ENCODE peak calls at places on chromosomes 5 and 9, in eight cellular contexts. O is choroid plexus epithelial cell, E is HFF-Myc, I is MM.1S, T is H1, V is spleen, N is AG09309, Y is prostate gland. S is an unnamed sample.

GRCh38 chr5:123875444-123876264 is 363.7 kb downstream of the CSNK1G3 start:
- DNase-seq in T (no peak), E (no peak), V (no peak), N (no peak), I (no peak), Y (no peak), O (no peak), S (no peak)

GRCh38 chr5:158068964-158069363 is 210.0 kb upstream of the CLINT1 start:
- DNase-seq in I (no peak), O (no peak), Y (no peak), E (no peak), V (no peak), T (no peak), N (no peak), S (no peak)

GRCh38 chr5:95382843-95383242 is 8.3 kb upstream of the FAM81B start:
- DNase-seq in E (no peak), O (no peak), I (no peak), N (no peak), T (no peak), V (no peak), Y (no peak), S (no peak)

GRCh38 chr9:114097613-114098020 is 1.5 kb downstream of the KIF12 start:
- DNase-seq in Y (no peak), O (no peak), N (no peak), V (peak), T (no peak), E (no peak), I (no peak), S (no peak)

GRCh38 chr5:104186100-104186499 is 623.5 kb upstream of the NUDT12 start:
- DNase-seq in E (no peak), I (peak), V (no peak), T (no peak), N (no peak), Y (no peak), O (peak), S (no peak)

GRCh38 chr9:114392749-114393112 is 4.9 kb upstream of the AKNA start:
- DNase-seq in T (no peak), I (no peak), Y (peak), V (no peak), E (no peak), N (no peak), O (no peak), S (no peak)

GRCh38 chr5:148454576-148454975 is 70.8 kb downstream of the FBXO38 start:
- DNase-seq in E (no peak), O (no peak), Y (no peak), I (no peak), V (no peak), N (no peak), T (no peak), S (no peak)

GRCh38 chr5:146458894-146459293 is 11.8 kb downstream of the TCERG1 start:
- DNase-seq in O (no peak), E (no peak), I (no peak), Y (no peak), T (no peak), N (no peak), V (no peak), S (no peak)

GRCh38 chr5:125486634-125487033 is 740.2 kb upstream of the ZNF608 start:
- DNase-seq in T (no peak), E (no peak), Y (no peak), I (no peak), O (peak), N (no peak), V (no peak), S (no peak)

GRCh38 chr5:131610198-131611063 is 24.6 kb downstream of the RAPGEF6 start:
- DNase-seq in T (no peak), O (peak), I (no peak), N (no peak), E (peak), Y (no peak), V (no peak), S (no peak)

GRCh38 chr5:991472-992267 is 16.9 kb upstream of the NKD2 start:
- DNase-seq in O (no peak), I (no peak), E (no peak), V (no peak), T (no peak), N (no peak), Y (peak), S (no peak)

GRCh38 chr5:5155617-5156016 is 15.5 kb downstream of the ADAMTS16 start:
- DNase-seq in E (no peak), I (no peak), N (no peak), V (no peak), O (no peak), Y (no peak), T (no peak), S (no peak)

GRCh38 chr9:121902483-121903135 is 190.5 kb downstream of the TTLL11 start:
- DNase-seq in N (peak), I (no peak), Y (no peak), E (peak), T (no peak), V (no peak), O (peak), S (peak)

GRCh38 chr9:104864675-104865104 is 63.3 kb downstream of the ABCA1 start:
- DNase-seq in T (no peak), V (no peak), E (peak), Y (no peak), O (peak), I (no peak), N (peak), S (no peak)

GRCh38 chr5:158899792-158900191 is 199.9 kb downstream of the EBF1 start:
- DNase-seq in N (no peak), E (peak), O (peak), V (no peak), T (no peak), I (no peak), Y (no peak), S (no peak)

GRCh38 chr9:70340572-70340971 is 73.9 kb downstream of the KLF9 start:
- DNase-seq in V (no peak), O (peak), N (peak), Y (no peak), I (no peak), T (no peak), E (no peak), S (no peak)

GRCh38 chr9:90099262-90099982 is 494.6 kb downstream of the GADD45G start:
- DNase-seq in T (no peak), V (no peak), I (peak), O (peak), N (no peak), Y (no peak), E (no peak), S (peak)

GRCh38 chr5:61160497-61160896 is 1.8 kb downstream of the SMIM15 start:
- DNase-seq in E (no peak), N (no peak), V (no peak), I (no peak), O (no peak), T (no peak), Y (no peak), S (no peak)
- H3K4me3 ChIP-seq in E (peak), N (no peak), V (no peak), I (no peak), O (no peak), T (no peak), Y (no peak), S (no peak)

GRCh38 chr5:175696139-175696854 is 38.4 kb downstream of the HRH2 start:
- DNase-seq in T (peak), I (no peak), N (no peak), E (peak), V (peak), Y (no peak), O (peak), S (peak)
- TF ChIP-seq CTCF in T (peak), I (peak), N (peak), E (peak), V (peak), Y (peak), O (peak), S (peak)

GRCh38 chr9:33157960-33158359 is 9.2 kb downstream of the B4GALT1 start:
- DNase-seq in V (no peak), T (no peak), Y (no peak), E (no peak), N (no peak), O (peak), I (no peak), S (no peak)

GRCh38 chr9:33158555-33159057 is 8.5 kb downstream of the B4GALT1 start:
- DNase-seq in V (no peak), I (no peak), T (no peak), N (no peak), Y (no peak), E (no peak), O (no peak), S (no peak)

GRCh38 chr9:33161011-33161588 is 6.0 kb downstream of the B4GALT1 start:
- DNase-seq in Y (peak), N (peak), T (no peak), I (no peak), E (peak), O (peak), V (peak), S (peak)

GRCh38 chr9:33159760-33160127 is 7.4 kb downstream of the B4GALT1 start:
- DNase-seq in V (peak), I (peak), O (peak), T (no peak), N (no peak), E (no peak), Y (peak), S (peak)

DNA sequence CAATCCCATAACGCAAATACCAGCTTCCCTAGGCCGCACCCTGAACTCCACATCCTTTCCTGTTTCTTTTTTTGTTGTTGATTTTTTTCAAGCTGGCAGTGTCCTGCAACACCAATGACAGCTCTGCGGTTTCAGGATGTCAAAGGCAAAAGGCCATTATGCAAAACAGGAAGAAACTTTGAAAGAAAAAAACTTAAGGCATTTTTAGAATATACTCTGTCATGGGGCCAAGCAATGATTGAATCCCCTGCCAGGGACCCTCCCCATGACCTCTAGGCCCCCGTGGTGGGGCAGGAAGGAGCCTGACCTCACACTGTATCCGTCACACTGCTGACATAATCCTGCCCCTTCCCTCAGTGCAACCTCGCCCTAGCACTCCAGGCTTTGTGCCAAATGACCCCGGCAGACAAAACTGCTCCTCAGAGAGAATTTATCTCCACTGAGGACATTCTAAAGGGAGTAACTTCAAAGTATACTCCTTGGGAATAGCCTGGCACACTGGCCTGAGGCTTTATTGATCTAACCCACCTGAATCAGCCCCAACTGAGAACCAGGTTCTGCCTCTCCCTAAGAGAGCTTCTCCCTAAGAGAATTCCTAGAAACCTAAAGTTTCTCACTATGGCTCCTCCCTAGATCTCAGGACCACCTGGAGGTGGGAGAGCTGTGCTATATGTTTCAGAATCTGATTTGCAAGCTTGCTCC is 7.9 kb downstream of the B4GALT1 start:
- DNase-seq in I (peak), E (no peak), N (no peak), Y (no peak), T (no peak), V (peak), O (peak), S (peak)
- H3K4me3 ChIP-seq in I (peak), E (peak), N (no peak), Y (no peak), T (no peak), V (peak), O (no peak), S (peak)

DNA sequence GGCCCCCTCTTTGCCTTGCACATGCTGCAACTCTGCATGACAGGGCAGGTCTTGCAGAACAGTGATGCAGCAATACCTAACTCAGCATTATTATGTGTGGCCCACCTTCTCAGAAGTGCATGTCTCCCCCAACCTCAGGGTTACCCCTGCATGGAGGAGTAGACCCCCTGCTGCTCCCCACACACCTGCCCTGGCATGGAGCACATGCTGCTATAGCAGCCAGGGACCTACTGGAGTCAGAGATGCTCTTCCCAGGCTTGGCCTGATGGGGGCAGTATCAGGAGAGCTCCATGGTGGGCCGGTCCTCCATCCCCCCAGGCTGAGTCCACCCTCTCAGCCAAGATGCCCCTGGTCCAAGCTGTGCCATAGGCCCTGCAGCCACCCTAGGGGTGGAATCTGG is 13.2 kb upstream of the BOD1 start:
- DNase-seq in O (no peak), N (no peak), I (no peak), V (no peak), E (no peak), Y (no peak), T (peak), S (peak)
- TF ChIP-seq CTCF in O (peak), N (peak), I (peak), V (peak), E (peak), Y (peak), T (peak), S (peak)

GRCh38 chr5:17413691-17414090 is 84.3 kb upstream of the TAF11L2 start:
- DNase-seq in T (no peak), V (no peak), Y (no peak), O (no peak), I (no peak), N (no peak), E (no peak), S (no peak)

GRCh38 chr5:17411436-17411835 is 86.6 kb upstream of the TAF11L2 start:
- DNase-seq in E (no peak), V (no peak), T (no peak), Y (no peak), I (no peak), O (peak), N (no peak), S (no peak)

GRCh38 chr5:17415282-17415681 is 82.7 kb upstream of the TAF11L2 start:
- DNase-seq in E (no peak), T (no peak), O (no peak), N (no peak), I (no peak), Y (no peak), V (peak), S (no peak)

DNA sequence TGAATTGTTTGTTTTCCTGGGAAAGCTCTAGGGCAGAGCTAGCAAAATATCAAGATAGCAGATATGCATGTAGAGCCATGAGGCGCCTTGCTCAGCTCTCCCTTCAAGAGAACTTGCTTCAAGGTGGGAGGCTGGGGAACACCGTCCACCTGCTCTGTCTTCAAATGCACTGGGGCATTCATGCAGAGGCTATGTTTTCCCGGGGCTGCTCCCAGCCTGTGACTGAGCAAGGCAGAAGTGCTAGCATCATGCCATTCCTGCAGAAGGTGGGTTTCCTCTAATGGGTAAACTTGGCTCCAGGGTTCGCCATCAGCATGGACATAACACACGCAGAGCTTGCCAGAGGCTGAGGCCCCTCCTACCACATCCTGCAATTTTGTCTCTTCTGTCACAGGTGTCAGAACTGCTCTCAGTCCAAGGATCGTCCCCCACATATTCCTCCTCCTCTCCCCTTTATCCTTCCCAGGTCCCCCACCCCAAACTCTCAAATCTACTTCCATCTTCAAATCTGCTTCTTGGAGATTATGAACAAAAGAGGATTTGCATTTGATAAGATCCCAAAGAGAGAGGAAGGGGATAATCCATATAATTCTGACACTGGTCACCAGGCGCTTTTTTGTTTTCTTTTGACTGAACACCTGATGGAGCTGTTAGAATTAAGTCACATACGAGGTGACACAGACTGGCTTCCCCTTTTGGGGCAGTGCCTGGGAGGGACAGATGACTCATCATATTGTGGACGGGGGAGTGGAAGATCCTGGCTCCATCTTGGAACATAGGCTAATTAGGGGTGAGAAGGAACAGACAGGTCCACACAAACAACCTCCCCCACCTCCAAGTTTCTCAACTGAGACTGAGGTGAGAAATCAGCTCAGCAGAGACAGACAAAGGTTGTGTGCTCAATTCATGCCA is 85.0 kb upstream of the TAF11L2 start:
- DNase-seq in Y (no peak), V (peak), T (no peak), N (no peak), O (no peak), I (no peak), E (no peak), S (no peak)
- H3K4me3 ChIP-seq in Y (no peak), V (no peak), T (no peak), N (no peak), O (no peak), I (no peak), E (no peak), S (no peak)

DNA sequence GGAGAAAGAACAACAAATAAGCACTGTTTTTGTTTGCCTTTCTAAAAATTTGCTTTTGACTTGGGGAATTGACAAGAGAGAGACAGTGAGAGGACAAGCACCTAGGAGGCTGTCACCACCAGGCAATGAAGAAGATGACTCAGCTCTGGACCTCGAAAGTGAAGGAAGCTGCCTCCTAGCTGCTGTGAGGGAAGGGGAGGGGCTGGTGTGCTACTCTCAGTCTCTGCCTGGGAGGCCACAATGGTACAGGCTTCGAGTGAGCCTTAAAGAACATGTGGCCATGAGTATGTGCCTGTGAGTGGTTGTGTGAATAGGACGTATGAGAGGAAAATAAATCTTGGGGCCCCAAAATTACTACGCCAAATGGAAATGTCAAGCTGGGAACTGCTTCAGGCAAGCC is 7.1 kb upstream of the PLK2 start:
- DNase-seq in N (no peak), E (no peak), O (peak), Y (no peak), I (peak), T (no peak), V (no peak), S (peak)
- TF ChIP-seq CTCF in N (no peak), E (no peak), O (peak), Y (no peak), I (no peak), T (no peak), V (no peak), S (no peak)

GRCh38 chr5:167573274-167574127 is 717.9 kb upstream of the WWC1 start:
- DNase-seq in V (no peak), T (peak), I (peak), E (no peak), O (peak), N (no peak), Y (peak), S (no peak)

GRCh38 chr5:167571824-167572223 is 719.6 kb upstream of the WWC1 start:
- DNase-seq in E (no peak), O (no peak), I (no peak), Y (no peak), T (no peak), N (no peak), V (no peak), S (no peak)

GRCh38 chr5:167576928-167577327 is 714.5 kb upstream of the WWC1 start:
- DNase-seq in T (no peak), V (no peak), O (no peak), N (no peak), I (no peak), E (no peak), Y (no peak), S (no peak)

GRCh38 chr5:167576126-167576525 is 715.3 kb upstream of the WWC1 start:
- DNase-seq in N (no peak), Y (no peak), O (no peak), I (no peak), T (no peak), E (no peak), V (no peak), S (no peak)

DNA sequence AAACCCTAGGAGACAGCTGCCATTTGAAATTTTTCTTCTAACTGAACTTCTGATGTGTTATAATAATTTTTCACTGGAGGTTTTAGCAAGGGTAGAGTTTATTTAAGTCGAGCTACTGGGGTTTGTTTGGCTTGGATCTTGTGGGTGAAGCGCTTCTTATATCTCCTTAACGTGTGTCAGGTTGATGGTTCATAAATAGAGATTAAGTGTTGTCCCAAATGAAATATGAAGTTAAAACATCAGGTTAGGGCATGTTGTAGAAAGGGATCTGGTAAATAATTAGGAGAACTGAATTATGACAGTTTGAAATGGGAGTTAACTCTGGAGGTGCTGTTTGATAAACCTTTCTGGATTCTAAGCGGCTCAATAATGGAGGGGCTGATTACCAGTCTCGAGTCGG is 717.1 kb upstream of the WWC1 start:
- DNase-seq in O (no peak), Y (no peak), E (no peak), V (no peak), T (no peak), I (no peak), N (no peak), S (no peak)
- H3K4me3 ChIP-seq in O (no peak), Y (no peak), E (no peak), V (no peak), T (peak), I (no peak), N (peak), S (no peak)